ENCODE peak calls at places on chromosome 3, in five cellular contexts. B, U, S, R and C are unnamed samples.

GRCh38 chr3:42351221-42351620 is 59.2 kb downstream of the LYZL4 start:
- DNase-seq in B (no peak), U (no peak), S (no peak), R (no peak), C (no peak)

GRCh38 chr3:196012481-196012880 is 69.4 kb downstream of the TFRC start:
- DNase-seq in B (no peak), U (no peak), S (no peak), R (no peak), C (no peak)

GRCh38 chr3:38579551-38580449 is 69.7 kb downstream of the SCN5A start:
- DNase-seq in B (peak), U (no peak), S (peak), R (no peak), C (no peak)

GRCh38 chr3:63042866-63043265 is 167.7 kb upstream of the CADPS start:
- DNase-seq in B (no peak), U (no peak), S (no peak), R (no peak), C (no peak)

GRCh38 chr3:146159037-146159436 is 1.9 kb downstream of the PLOD2 start:
- DNase-seq in B (no peak), U (no peak), S (no peak), R (no peak), C (no peak)

GRCh38 chr3:175336406-175337133 is 477.4 kb downstream of the NAALADL2 start:
- DNase-seq in B (peak), U (no peak), S (no peak), R (no peak), C (no peak)

GRCh38 chr3:137121704-137122314 is 164.0 kb downstream of the IL20RB start:
- DNase-seq in B (peak), U (no peak), S (no peak), R (no peak), C (no peak)

GRCh38 chr3:155352900-155353490 is 59.5 kb upstream of the STRIT1 start:
- DNase-seq in B (peak), U (no peak), S (no peak), R (no peak), C (no peak)

GRCh38 chr3:43435706-43436105 is 149.4 kb downstream of the SNRK start:
- DNase-seq in B (no peak), U (no peak), S (no peak), R (no peak), C (no peak)

GRCh38 chr3:165544432-165544831 is 292.8 kb downstream of the BCHE start:
- DNase-seq in B (no peak), U (no peak), S (no peak), R (no peak), C (no peak)

GRCh38 chr3:114499986-114500385 is 206.2 kb downstream of the TIGIT start:
- DNase-seq in B (no peak), U (no peak), S (no peak), R (no peak), C (no peak)

GRCh38 chr3:62343755-62344154 is 29.6 kb downstream of the FEZF2 start:
- DNase-seq in B (no peak), U (no peak), S (no peak), R (no peak), C (no peak)

GRCh38 chr3:133452603-133453313 is 52.9 kb downstream of the BFSP2 start:
- DNase-seq in B (no peak), U (no peak), S (no peak), R (no peak), C (no peak)

GRCh38 chr3:58557496-58557895 is 19.7 kb downstream of the FAM107A start:
- DNase-seq in B (no peak), U (no peak), S (no peak), R (no peak), C (no peak)

GRCh38 chr3:183478501-183478900 is 50.1 kb upstream of the MCF2L2 start:
- DNase-seq in B (no peak), U (no peak), S (no peak), R (no peak), C (no peak)

GRCh38 chr3:123660900-123661299 is 76.0 kb upstream of the HACD2 start:
- DNase-seq in B (no peak), U (no peak), S (peak), R (peak), C (peak)

GRCh38 chr3:77885381-77885780 is 845.5 kb downstream of the ROBO2 start:
- DNase-seq in B (no peak), U (no peak), S (no peak), R (no peak), C (no peak)

GRCh38 chr3:69130689-69131088 is 8.3 kb upstream of the LMOD3 start:
- DNase-seq in B (no peak), U (no peak), S (no peak), R (no peak), C (no peak)

GRCh38 chr3:172244011-172244410 is 204.2 kb downstream of the GHSR start:
- DNase-seq in B (no peak), U (no peak), S (no peak), R (no peak), C (no peak)